ENCODE peak calls at places on chromosomes 11 and 22, in seven cellular contexts. J is stimulated activated CD4-positive, alpha-beta T cell treated with anti-CD3 and anti-CD28 coated beads, Interleukin-2, amount 100 ng/mL, for 48 hours; R is dorsolateral prefrontal cortex; N is colonic mucosa; X is PC-3; L is ELR; U is NCI-H146. D is an unnamed sample.

GRCh38 chr11:35373284-35373933 is 45.9 kb downstream of the SLC1A2 start:
- DNase-seq in J (no peak), R (no peak), N (peak), X (peak), L (peak), U (no peak), D (no peak)

GRCh38 chr11:13874596-13874995 is 87.9 kb upstream of the SPON1 start:
- DNase-seq in J (no peak), R (no peak), N (no peak), X (no peak), L (no peak), U (no peak), D (no peak)

GRCh38 chr22:30806391-30806861 is 111.8 kb downstream of the OSBP2 start:
- DNase-seq in J (no peak), R (no peak), N (no peak), X (peak), L (peak), U (peak), D (no peak)

GRCh38 chr11:75394086-75394840 is 5.1 kb upstream of the RPS3 start:
- DNase-seq in J (no peak), R (no peak), N (no peak), X (no peak), L (no peak), U (no peak), D (no peak)

GRCh38 chr22:33542153-33542552 is 378.1 kb downstream of the LARGE1 start:
- DNase-seq in J (no peak), R (no peak), N (no peak), X (no peak), L (no peak), U (no peak), D (no peak)

GRCh38 chr11:74033046-74033445 is 24.2 kb upstream of the UCP3 start:
- DNase-seq in J (no peak), R (no peak), N (no peak), X (no peak), L (no peak), U (no peak), D (no peak)

GRCh38 chr11:27963370-27963769 is 144.6 kb downstream of the KIF18A start:
- DNase-seq in J (no peak), R (no peak), N (no peak), X (no peak), L (no peak), U (no peak), D (no peak)

GRCh38 chr11:131430466-131431176 is 60.2 kb downstream of the NTM start:
- DNase-seq in J (no peak), R (no peak), N (no peak), X (peak), L (no peak), U (no peak), D (no peak)

GRCh38 chr11:22466809-22467208 is 128.6 kb downstream of the SLC17A6 start:
- DNase-seq in J (no peak), R (no peak), N (no peak), X (peak), L (peak), U (no peak), D (no peak)

GRCh38 chr22:23268877-23269276 is 88.6 kb downstream of the BCR start:
- DNase-seq in J (no peak), R (no peak), N (no peak), X (no peak), L (no peak), U (no peak), D (peak)

GRCh38 chr22:24938741-24939341 is 7.7 kb downstream of the LHFPL7 start:
- DNase-seq in J (peak), R (peak), N (peak), X (peak), L (peak), U (peak), D (peak)

GRCh38 chr11:32487270-32487669 is 51.9 kb upstream of the WT1 start:
- DNase-seq in J (no peak), R (no peak), N (no peak), X (peak), L (peak), U (no peak), D (no peak)

GRCh38 chr11:70233511-70233919 is 30.4 kb downstream of the FADD start:
- DNase-seq in J (no peak), R (no peak), N (no peak), X (peak), L (peak), U (no peak), D (no peak)

GRCh38 chr11:4704054-4704789 is at the start of gene MMP26:
- DNase-seq in J (no peak), R (no peak), N (no peak), X (no peak), L (no peak), U (peak), D (no peak)

GRCh38 chr22:30212363-30212995 is 34.1 kb downstream of the LIF start:
- DNase-seq in J (no peak), R (peak), N (no peak), X (peak), L (peak), U (peak), D (no peak)

GRCh38 chr11:1198766-1199688 is 23.8 kb upstream of the MUC5B start:
- DNase-seq in J (no peak), R (no peak), N (no peak), X (no peak), L (no peak), U (no peak), D (no peak)

GRCh38 chr11:215581-216037 is 8.1 kb downstream of the RIC8A start:
- DNase-seq in J (no peak), R (no peak), N (no peak), X (no peak), L (peak), U (no peak), D (no peak)

GRCh38 chr11:80980221-80980620 is 1539.4 kb upstream of the TENM4 start:
- DNase-seq in J (no peak), R (no peak), N (no peak), X (peak), L (no peak), U (no peak), D (no peak)

GRCh38 chr11:3723014-3723708 is 52.0 kb upstream of the CHRNA10 start:
- DNase-seq in J (no peak), R (no peak), N (no peak), X (peak), L (peak), U (no peak), D (no peak)

GRCh38 chr22:47125603-47126002 is 363.2 kb downstream of the TBC1D22A start:
- DNase-seq in J (no peak), R (no peak), N (no peak), X (no peak), L (no peak), U (no peak), D (no peak)

GRCh38 chr11:130150790-130151189 is 8.8 kb upstream of the ST14 start:
- DNase-seq in J (no peak), R (no peak), N (no peak), X (no peak), L (no peak), U (no peak), D (no peak)

GRCh38 chr11:57134284-57134683 is 47.5 kb upstream of the LRRC55 start:
- DNase-seq in J (no peak), R (no peak), N (no peak), X (no peak), L (no peak), U (no peak), D (no peak)

GRCh38 chr11:33682446-33682845 is 18.2 kb downstream of the C11orf91 start:
- DNase-seq in J (no peak), R (no peak), N (no peak), X (peak), L (no peak), U (peak), D (no peak)

GRCh38 chr22:49013707-49014106 is 814.0 kb downstream of the BRD1 start:
- DNase-seq in J (no peak), R (no peak), N (no peak), X (no peak), L (no peak), U (no peak), D (no peak)

GRCh38 chr22:19478466-19479357 is at the start of gene UFD1:
- DNase-seq in J (peak), R (peak), N (peak), X (peak), L (peak), U (peak), D (peak)

GRCh38 chr22:35893698-35894097 is 134.9 kb downstream of the RBFOX2 start:
- DNase-seq in J (no peak), R (no peak), N (no peak), X (no peak), L (no peak), U (no peak), D (no peak)

GRCh38 chr11:117823941-117824420 is 563 bp downstream of the FXYD2 start:
- DNase-seq in J (no peak), R (no peak), N (peak), X (no peak), L (no peak), U (no peak), D (no peak)

GRCh38 chr11:126929186-126930085 is 71.1 kb downstream of the KIRREL3 start:
- DNase-seq in J (no peak), R (no peak), N (no peak), X (no peak), L (peak), U (no peak), D (no peak)

GRCh38 chr11:84465040-84465439 is 1162.1 kb downstream of the DLG2 start:
- DNase-seq in J (no peak), R (peak), N (no peak), X (no peak), L (no peak), U (peak), D (no peak)

GRCh38 chr22:29208879-29209623 is 3.4 kb downstream of the EMID1 start:
- DNase-seq in J (no peak), R (no peak), N (no peak), X (no peak), L (no peak), U (no peak), D (no peak)

GRCh38 chr22:46122511-46122971 is 27.8 kb upstream of the PPARA start:
- DNase-seq in J (peak), R (peak), N (peak), X (peak), L (peak), U (peak), D (peak)

GRCh38 chr11:31870609-31871309 is 59.6 kb upstream of the PAX6 start:
- DNase-seq in J (peak), R (no peak), N (peak), X (peak), L (peak), U (peak), D (no peak)

GRCh38 chr11:70421123-70421522 is 22.8 kb downstream of the CTTN start:
- DNase-seq in J (no peak), R (no peak), N (no peak), X (no peak), L (no peak), U (no peak), D (no peak)

GRCh38 chr22:17217179-17217578 is 2.1 kb downstream of the ADA2 start:
- DNase-seq in J (no peak), R (no peak), N (no peak), X (no peak), L (no peak), U (no peak), D (no peak)

GRCh38 chr11:121106812-121107211 is 5.8 kb downstream of the TECTA start:
- DNase-seq in J (no peak), R (no peak), N (no peak), X (no peak), L (no peak), U (peak), D (no peak)

GRCh38 chr11:75163917-75164316 is 13.0 kb downstream of the SLCO2B1 start:
- DNase-seq in J (no peak), R (no peak), N (no peak), X (no peak), L (no peak), U (no peak), D (no peak)